ENCODE peak calls at places on chromosomes 3 and 15, in ten cellular contexts. One of them, this sample, is unnamed.
A peak's percentile ranks its signal among the peaks of the same experiment; 100 is the strongest.

GRCh38 chr3:157330206-157330605 is 106.4 kb upstream of the PTX3 start:
- DNase-seq in hepatocyte: no peak
- DNase-seq in EL: no peak
- DNase-seq in Right ventricle myocardium superior: no peak
- DNase-seq in neuronal stem cell: no peak
- DNase-seq in stimulated activated CD8-positive, alpha-beta memory T cell treated with anti-CD3 and anti-CD28 coated beads, Interleukin-4, amount 100 ng/mL, for 4 hours: no peak
- DNase-seq in stimulated activated CD4-positive, alpha-beta T cell treated with anti-CD3 and anti-CD28 coated beads, Interleukin-12 subunit alpha, Interleukin-12 subunit beta, amount 100 ng/mL, for 48 hours: no peak
- DNase-seq in caudate nucleus: no peak
- DNase-seq in SW 1271: no peak
- DNase-seq in ACHN: no peak
- DNase-seq in this sample: no peak

GRCh38 chr3:4856564-4856963 is 122.7 kb upstream of the BHLHE40 start:
- DNase-seq in EL: no peak
- DNase-seq in caudate nucleus: no peak
- DNase-seq in hepatocyte: no peak
- DNase-seq in ACHN: no peak
- DNase-seq in stimulated activated CD4-positive, alpha-beta T cell treated with anti-CD3 and anti-CD28 coated beads, Interleukin-12 subunit alpha, Interleukin-12 subunit beta, amount 100 ng/mL, for 48 hours: no peak
- DNase-seq in neuronal stem cell: no peak
- DNase-seq in SW 1271: no peak
- DNase-seq in stimulated activated CD8-positive, alpha-beta memory T cell treated with anti-CD3 and anti-CD28 coated beads, Interleukin-4, amount 100 ng/mL, for 4 hours: no peak
- DNase-seq in Right ventricle myocardium superior: no peak
- DNase-seq in this sample: no peak

GRCh38 chr15:90497912-90498311 is 31.8 kb upstream of the CRTC3 start:
- DNase-seq in hepatocyte: peak; percentile 64
- DNase-seq in neuronal stem cell: no peak
- DNase-seq in SW 1271: no peak
- DNase-seq in stimulated activated CD8-positive, alpha-beta memory T cell treated with anti-CD3 and anti-CD28 coated beads, Interleukin-4, amount 100 ng/mL, for 4 hours: no peak
- DNase-seq in caudate nucleus: no peak
- DNase-seq in stimulated activated CD4-positive, alpha-beta T cell treated with anti-CD3 and anti-CD28 coated beads, Interleukin-12 subunit alpha, Interleukin-12 subunit beta, amount 100 ng/mL, for 48 hours: no peak
- DNase-seq in EL: no peak
- DNase-seq in Right ventricle myocardium superior: no peak
- DNase-seq in ACHN: no peak
- DNase-seq in this sample: no peak

GRCh38 chr3:131630117-131630516 is 127.3 kb upstream of the MRPL3 start:
- DNase-seq in ACHN: no peak
- DNase-seq in Right ventricle myocardium superior: no peak
- DNase-seq in stimulated activated CD4-positive, alpha-beta T cell treated with anti-CD3 and anti-CD28 coated beads, Interleukin-12 subunit alpha, Interleukin-12 subunit beta, amount 100 ng/mL, for 48 hours: no peak
- DNase-seq in hepatocyte: no peak
- DNase-seq in EL: peak; percentile 3
- DNase-seq in SW 1271: no peak
- DNase-seq in caudate nucleus: no peak
- DNase-seq in neuronal stem cell: no peak
- DNase-seq in stimulated activated CD8-positive, alpha-beta memory T cell treated with anti-CD3 and anti-CD28 coated beads, Interleukin-4, amount 100 ng/mL, for 4 hours: no peak
- DNase-seq in this sample: no peak

GRCh38 chr15:75065851-75066509 is 42.6 kb downstream of the PPCDC start:
- DNase-seq in hepatocyte: no peak
- DNase-seq in neuronal stem cell: no peak
- DNase-seq in stimulated activated CD4-positive, alpha-beta T cell treated with anti-CD3 and anti-CD28 coated beads, Interleukin-12 subunit alpha, Interleukin-12 subunit beta, amount 100 ng/mL, for 48 hours: no peak
- DNase-seq in stimulated activated CD8-positive, alpha-beta memory T cell treated with anti-CD3 and anti-CD28 coated beads, Interleukin-4, amount 100 ng/mL, for 4 hours: no peak
- DNase-seq in caudate nucleus: no peak
- DNase-seq in ACHN: no peak
- DNase-seq in Right ventricle myocardium superior: no peak
- DNase-seq in SW 1271: no peak
- DNase-seq in EL: peak; percentile 53
- DNase-seq in this sample: no peak

GRCh38 chr15:72538931-72539330 is 64.8 kb downstream of the ARIH1 start:
- DNase-seq in hepatocyte: no peak
- DNase-seq in EL: no peak
- DNase-seq in SW 1271: no peak
- DNase-seq in stimulated activated CD8-positive, alpha-beta memory T cell treated with anti-CD3 and anti-CD28 coated beads, Interleukin-4, amount 100 ng/mL, for 4 hours: no peak
- DNase-seq in stimulated activated CD4-positive, alpha-beta T cell treated with anti-CD3 and anti-CD28 coated beads, Interleukin-12 subunit alpha, Interleukin-12 subunit beta, amount 100 ng/mL, for 48 hours: no peak
- DNase-seq in ACHN: peak; percentile 46
- DNase-seq in Right ventricle myocardium superior: no peak
- DNase-seq in caudate nucleus: no peak
- DNase-seq in neuronal stem cell: no peak
- DNase-seq in this sample: no peak

GRCh38 chr3:54916722-54917121 is 11.1 kb downstream of the LRTM1 start:
- DNase-seq in stimulated activated CD4-positive, alpha-beta T cell treated with anti-CD3 and anti-CD28 coated beads, Interleukin-12 subunit alpha, Interleukin-12 subunit beta, amount 100 ng/mL, for 48 hours: no peak
- DNase-seq in caudate nucleus: no peak
- DNase-seq in neuronal stem cell: no peak
- DNase-seq in Right ventricle myocardium superior: no peak
- DNase-seq in EL: peak; percentile 16
- DNase-seq in SW 1271: no peak
- DNase-seq in hepatocyte: no peak
- DNase-seq in ACHN: no peak
- DNase-seq in stimulated activated CD8-positive, alpha-beta memory T cell treated with anti-CD3 and anti-CD28 coated beads, Interleukin-4, amount 100 ng/mL, for 4 hours: no peak
- DNase-seq in this sample: no peak

GRCh38 chr3:193774272-193774915 is 181.4 kb downstream of the OPA1 start:
- DNase-seq in caudate nucleus: no peak
- DNase-seq in stimulated activated CD8-positive, alpha-beta memory T cell treated with anti-CD3 and anti-CD28 coated beads, Interleukin-4, amount 100 ng/mL, for 4 hours: no peak
- DNase-seq in EL: no peak
- DNase-seq in hepatocyte: no peak
- DNase-seq in SW 1271: no peak
- DNase-seq in neuronal stem cell: no peak
- DNase-seq in stimulated activated CD4-positive, alpha-beta T cell treated with anti-CD3 and anti-CD28 coated beads, Interleukin-12 subunit alpha, Interleukin-12 subunit beta, amount 100 ng/mL, for 48 hours: no peak
- DNase-seq in Right ventricle myocardium superior: no peak
- DNase-seq in ACHN: no peak
- DNase-seq in this sample: no peak

GRCh38 chr15:63261311-63261710 is 16.1 kb upstream of the APH1B start:
- DNase-seq in Right ventricle myocardium superior: no peak
- DNase-seq in stimulated activated CD4-positive, alpha-beta T cell treated with anti-CD3 and anti-CD28 coated beads, Interleukin-12 subunit alpha, Interleukin-12 subunit beta, amount 100 ng/mL, for 48 hours: no peak
- DNase-seq in stimulated activated CD8-positive, alpha-beta memory T cell treated with anti-CD3 and anti-CD28 coated beads, Interleukin-4, amount 100 ng/mL, for 4 hours: no peak
- DNase-seq in caudate nucleus: no peak
- DNase-seq in EL: no peak
- DNase-seq in hepatocyte: no peak
- DNase-seq in SW 1271: no peak
- DNase-seq in ACHN: no peak
- DNase-seq in neuronal stem cell: no peak
- DNase-seq in this sample: no peak

GRCh38 chr3:109228391-109229080 is 87.8 kb downstream of the DPPA2 start:
- DNase-seq in Right ventricle myocardium superior: no peak
- DNase-seq in stimulated activated CD4-positive, alpha-beta T cell treated with anti-CD3 and anti-CD28 coated beads, Interleukin-12 subunit alpha, Interleukin-12 subunit beta, amount 100 ng/mL, for 48 hours: no peak
- DNase-seq in stimulated activated CD8-positive, alpha-beta memory T cell treated with anti-CD3 and anti-CD28 coated beads, Interleukin-4, amount 100 ng/mL, for 4 hours: no peak
- DNase-seq in neuronal stem cell: no peak
- DNase-seq in EL: no peak
- DNase-seq in SW 1271: no peak
- DNase-seq in ACHN: no peak
- DNase-seq in hepatocyte: no peak
- DNase-seq in caudate nucleus: no peak
- DNase-seq in this sample: no peak

GRCh38 chr15:71278989-71279756 is 163.9 kb downstream of the THSD4 start:
- DNase-seq in hepatocyte: peak; percentile 81
- DNase-seq in Right ventricle myocardium superior: no peak
- DNase-seq in ACHN: no peak
- DNase-seq in caudate nucleus: no peak
- DNase-seq in neuronal stem cell: no peak
- DNase-seq in stimulated activated CD4-positive, alpha-beta T cell treated with anti-CD3 and anti-CD28 coated beads, Interleukin-12 subunit alpha, Interleukin-12 subunit beta, amount 100 ng/mL, for 48 hours: no peak
- DNase-seq in SW 1271: no peak
- DNase-seq in EL: peak; percentile 94
- DNase-seq in stimulated activated CD8-positive, alpha-beta memory T cell treated with anti-CD3 and anti-CD28 coated beads, Interleukin-4, amount 100 ng/mL, for 4 hours: no peak
- DNase-seq in this sample: peak; percentile 88

GRCh38 chr15:70492240-70493177 is 270.8 kb downstream of the UACA start:
- DNase-seq in neuronal stem cell: no peak
- DNase-seq in Right ventricle myocardium superior: peak; percentile 79
- DNase-seq in caudate nucleus: no peak
- DNase-seq in stimulated activated CD4-positive, alpha-beta T cell treated with anti-CD3 and anti-CD28 coated beads, Interleukin-12 subunit alpha, Interleukin-12 subunit beta, amount 100 ng/mL, for 48 hours: peak; percentile 77
- DNase-seq in EL: peak; percentile 96
- DNase-seq in stimulated activated CD8-positive, alpha-beta memory T cell treated with anti-CD3 and anti-CD28 coated beads, Interleukin-4, amount 100 ng/mL, for 4 hours: peak; percentile 56
- DNase-seq in ACHN: peak; percentile 88
- DNase-seq in hepatocyte: peak; percentile 66
- DNase-seq in SW 1271: peak; percentile 69
- DNase-seq in this sample: no peak

GRCh38 chr3:30453364-30454039 is 152.9 kb upstream of the TGFBR2 start:
- DNase-seq in SW 1271: no peak
- DNase-seq in stimulated activated CD8-positive, alpha-beta memory T cell treated with anti-CD3 and anti-CD28 coated beads, Interleukin-4, amount 100 ng/mL, for 4 hours: no peak
- DNase-seq in ACHN: no peak
- DNase-seq in stimulated activated CD4-positive, alpha-beta T cell treated with anti-CD3 and anti-CD28 coated beads, Interleukin-12 subunit alpha, Interleukin-12 subunit beta, amount 100 ng/mL, for 48 hours: no peak
- DNase-seq in EL: no peak
- DNase-seq in neuronal stem cell: no peak
- DNase-seq in caudate nucleus: no peak
- DNase-seq in Right ventricle myocardium superior: no peak
- DNase-seq in hepatocyte: no peak
- DNase-seq in this sample: no peak

GRCh38 chr15:48059786-48060185 is 61.0 kb upstream of the SLC24A5 start:
- DNase-seq in ACHN: no peak
- DNase-seq in SW 1271: no peak
- DNase-seq in EL: no peak
- DNase-seq in caudate nucleus: peak; percentile 25
- DNase-seq in Right ventricle myocardium superior: peak; percentile 73
- DNase-seq in stimulated activated CD4-positive, alpha-beta T cell treated with anti-CD3 and anti-CD28 coated beads, Interleukin-12 subunit alpha, Interleukin-12 subunit beta, amount 100 ng/mL, for 48 hours: no peak
- DNase-seq in neuronal stem cell: no peak
- DNase-seq in hepatocyte: no peak
- DNase-seq in stimulated activated CD8-positive, alpha-beta memory T cell treated with anti-CD3 and anti-CD28 coated beads, Interleukin-4, amount 100 ng/mL, for 4 hours: no peak
- DNase-seq in this sample: no peak

GRCh38 chr3:23800731-23801130 is 5.0 kb upstream of the UBE2E1 start:
- DNase-seq in stimulated activated CD8-positive, alpha-beta memory T cell treated with anti-CD3 and anti-CD28 coated beads, Interleukin-4, amount 100 ng/mL, for 4 hours: no peak
- DNase-seq in stimulated activated CD4-positive, alpha-beta T cell treated with anti-CD3 and anti-CD28 coated beads, Interleukin-12 subunit alpha, Interleukin-12 subunit beta, amount 100 ng/mL, for 48 hours: no peak
- DNase-seq in neuronal stem cell: no peak
- DNase-seq in EL: peak; percentile 3
- DNase-seq in caudate nucleus: no peak
- DNase-seq in Right ventricle myocardium superior: no peak
- DNase-seq in ACHN: no peak
- DNase-seq in hepatocyte: no peak
- DNase-seq in SW 1271: no peak
- DNase-seq in this sample: no peak